ENCODE peak calls at places on chromosomes 1 and 21, in six cellular contexts. R is adrenal gland, B is uterus, G is GM12864, T is K562, P is neural progenitor cell. K is an unnamed sample.

GRCh38 chr1:114094303-114094663 is 59.4 kb downstream of the SYT6 start:
- DNase-seq in R (no peak), B (no peak), G (no peak), T (no peak), P (no peak), K (no peak)

GRCh38 chr1:163213626-163214025 is 10.9 kb upstream of the RGS5 start:
- DNase-seq in R (no peak), B (no peak), G (no peak), T (no peak), P (no peak), K (no peak)

GRCh38 chr1:96979287-96979686 is 257.7 kb downstream of the PTBP2 start:
- DNase-seq in R (no peak), B (no peak), G (no peak), T (no peak), P (no peak), K (no peak)

GRCh38 chr1:225855503-225856285 is 26.5 kb downstream of the TMEM63A start:
- DNase-seq in R (no peak), B (no peak), G (no peak), T (no peak), P (no peak), K (no peak)

GRCh38 chr1:181640959-181641358 is 157.6 kb downstream of the CACNA1E start:
- DNase-seq in R (no peak), B (no peak), G (no peak), T (no peak), P (no peak), K (no peak)

GRCh38 chr1:13538832-13539231 is 25.0 kb upstream of the LRRC38 start:
- DNase-seq in R (no peak), B (no peak), G (no peak), T (no peak), P (no peak), K (no peak)

GRCh38 chr1:224377676-224378006 is 21.0 kb downstream of the CNIH4 start:
- DNase-seq in R (no peak), B (no peak), G (peak), T (peak), P (no peak), K (no peak)

GRCh38 chr1:56533621-56534020 is 45.7 kb downstream of the PLPP3 start:
- DNase-seq in R (no peak), B (no peak), G (no peak), T (no peak), P (no peak), K (no peak)

GRCh38 chr1:159171254-159171687 is at the start of gene CADM3:
- DNase-seq in R (no peak), B (peak), G (no peak), T (no peak), P (peak), K (peak)

GRCh38 chr1:46723901-46724300 is 5.0 kb upstream of the EFCAB14 start:
- DNase-seq in R (no peak), B (no peak), G (no peak), T (no peak), P (peak), K (no peak)

GRCh38 chr1:45443580-45444446 is 47.1 kb downstream of the TESK2 start:
- DNase-seq in R (no peak), B (no peak), G (no peak), T (peak), P (no peak), K (no peak)

GRCh38 chr21:38660333-38661295 is 145.1 kb upstream of the ETS2 start:
- DNase-seq in R (peak), B (peak), G (no peak), T (no peak), P (peak), K (peak)

GRCh38 chr1:55214903-55215193 is 316 bp downstream of the USP24 start:
- DNase-seq in R (peak), B (peak), G (no peak), T (peak), P (peak), K (peak)

GRCh38 chr1:89938171-89939055 is 56.5 kb upstream of the ZNF326 start:
- DNase-seq in R (no peak), B (no peak), G (no peak), T (peak), P (no peak), K (no peak)

GRCh38 chr1:20753589-20753988 is 21.1 kb upstream of the SH2D5 start:
- DNase-seq in R (no peak), B (no peak), G (no peak), T (no peak), P (no peak), K (no peak)

GRCh38 chr1:244971524-244972216 is 107.3 kb upstream of the HNRNPU start:
- DNase-seq in R (no peak), B (no peak), G (no peak), T (no peak), P (no peak), K (no peak)

GRCh38 chr1:189311915-189312314 is 1165.7 kb downstream of the BRINP3 start:
- DNase-seq in R (no peak), B (no peak), G (no peak), T (peak), P (peak), K (no peak)

GRCh38 chr1:6420594-6421042 is 899 bp upstream of the HES2 start:
- DNase-seq in R (no peak), B (no peak), G (no peak), T (peak), P (peak), K (no peak)

GRCh38 chr1:225888898-225889690 is at the start of gene LEFTY1:
- DNase-seq in R (no peak), B (no peak), G (no peak), T (no peak), P (no peak), K (no peak)

GRCh38 chr21:32719085-32719484 is 8.7 kb downstream of the SYNJ1 start:
- DNase-seq in R (no peak), B (no peak), G (no peak), T (no peak), P (no peak), K (no peak)

GRCh38 chr1:107051266-107051665 is 5.2 kb upstream of the PRMT6 start:
- DNase-seq in R (no peak), B (no peak), G (no peak), T (no peak), P (no peak), K (no peak)

GRCh38 chr1:214404154-214404553 is 123.2 kb downstream of the SMYD2 start:
- DNase-seq in R (no peak), B (no peak), G (no peak), T (no peak), P (no peak), K (no peak)

GRCh38 chr21:37060296-37060695 is 12.6 kb downstream of the PIGP start:
- DNase-seq in R (peak), B (no peak), G (no peak), T (peak), P (peak), K (peak)

GRCh38 chr1:66704177-66704880 is 47.9 kb upstream of the DYNLT5 start:
- DNase-seq in R (no peak), B (no peak), G (no peak), T (no peak), P (no peak), K (no peak)

GRCh38 chr1:94925561-94926364 is 1.1 kb downstream of the CNN3 start:
- DNase-seq in R (peak), B (peak), G (no peak), T (no peak), P (peak), K (peak)

GRCh38 chr1:117568999-117569398 is 36.8 kb upstream of the TENT5C start:
- DNase-seq in R (no peak), B (no peak), G (no peak), T (peak), P (no peak), K (no peak)

GRCh38 chr1:234980224-234980656 is 148.4 kb downstream of the TOMM20 start:
- DNase-seq in R (no peak), B (no peak), G (no peak), T (no peak), P (no peak), K (no peak)

GRCh38 chr1:117106478-117106877 is 15.1 kb downstream of the TRIM45 start:
- DNase-seq in R (no peak), B (no peak), G (no peak), T (no peak), P (no peak), K (no peak)

GRCh38 chr1:61079276-61079897 is 3.0 kb upstream of the NFIA start:
- DNase-seq in R (no peak), B (no peak), G (no peak), T (peak), P (no peak), K (no peak)

GRCh38 chr1:61080408-61081134 is 1.8 kb upstream of the NFIA start:
- DNase-seq in R (no peak), B (no peak), G (no peak), T (no peak), P (no peak), K (no peak)

GRCh38 chr1:61078611-61079010 is 3.8 kb upstream of the NFIA start:
- DNase-seq in R (no peak), B (no peak), G (no peak), T (peak), P (no peak), K (no peak)

GRCh38 chr1:61081135-61081636 is 1.2 kb upstream of the NFIA start:
- DNase-seq in R (no peak), B (no peak), G (no peak), T (no peak), P (no peak), K (no peak)

DNA sequence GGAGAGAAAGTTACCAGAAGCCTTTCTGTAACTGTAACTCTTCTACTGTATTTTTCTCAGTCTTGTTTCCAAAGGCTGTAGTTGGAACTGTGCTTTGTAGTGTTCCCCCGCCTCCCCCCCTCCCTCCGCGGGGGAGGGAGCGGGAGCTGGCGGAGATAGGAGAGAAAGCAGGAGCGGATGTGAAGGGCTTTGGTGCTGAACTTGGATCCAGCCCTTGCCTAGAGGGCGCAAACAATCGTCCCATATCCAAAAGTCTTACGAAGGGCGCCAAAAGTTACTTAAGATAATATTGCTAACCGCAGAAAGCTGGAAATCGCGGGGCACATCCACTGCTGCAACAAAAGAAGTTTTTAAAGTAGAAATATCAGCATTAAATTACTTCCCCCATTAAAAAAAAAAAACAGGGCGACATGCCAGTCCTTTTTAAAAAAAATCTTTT is 2.4 kb upstream of the NFIA start:
- DNase-seq in R (peak), B (peak), G (no peak), T (peak), P (peak), K (peak)
- TF ChIP-seq CTCF in R (no peak), B (peak), G (no peak), T (peak), P (no peak), K (peak)

GRCh38 chr1:179142889-179143299 is 61.0 kb downstream of the TOR3A start:
- DNase-seq in R (no peak), B (no peak), G (no peak), T (peak), P (no peak), K (no peak)
- H3K4me3 ChIP-seq in R (no peak), B (no peak), G (no peak), T (no peak), P (no peak), K (no peak)

GRCh38 chr1:77219166-77219887 is at the start of gene PIGK:
- DNase-seq in R (peak), B (peak), G (peak), T (peak), P (peak), K (peak)
- TF ChIP-seq CTCF in R (no peak), B (no peak), G (no peak), T (no peak), P (peak), K (no peak)

GRCh38 chr1:43566382-43567035 is 35.8 kb downstream of the PTPRF start:
- DNase-seq in R (no peak), B (no peak), G (no peak), T (no peak), P (no peak), K (no peak)

GRCh38 chr1:43565600-43566360 is 35.1 kb downstream of the PTPRF start:
- DNase-seq in R (peak), B (peak), G (no peak), T (peak), P (peak), K (peak)

GRCh38 chr1:43563779-43564616 is 33.3 kb downstream of the PTPRF start:
- DNase-seq in R (peak), B (peak), G (no peak), T (no peak), P (no peak), K (peak)

GRCh38 chr1:43569175-43569574 is 38.5 kb downstream of the PTPRF start:
- DNase-seq in R (no peak), B (no peak), G (no peak), T (no peak), P (no peak), K (no peak)

DNA sequence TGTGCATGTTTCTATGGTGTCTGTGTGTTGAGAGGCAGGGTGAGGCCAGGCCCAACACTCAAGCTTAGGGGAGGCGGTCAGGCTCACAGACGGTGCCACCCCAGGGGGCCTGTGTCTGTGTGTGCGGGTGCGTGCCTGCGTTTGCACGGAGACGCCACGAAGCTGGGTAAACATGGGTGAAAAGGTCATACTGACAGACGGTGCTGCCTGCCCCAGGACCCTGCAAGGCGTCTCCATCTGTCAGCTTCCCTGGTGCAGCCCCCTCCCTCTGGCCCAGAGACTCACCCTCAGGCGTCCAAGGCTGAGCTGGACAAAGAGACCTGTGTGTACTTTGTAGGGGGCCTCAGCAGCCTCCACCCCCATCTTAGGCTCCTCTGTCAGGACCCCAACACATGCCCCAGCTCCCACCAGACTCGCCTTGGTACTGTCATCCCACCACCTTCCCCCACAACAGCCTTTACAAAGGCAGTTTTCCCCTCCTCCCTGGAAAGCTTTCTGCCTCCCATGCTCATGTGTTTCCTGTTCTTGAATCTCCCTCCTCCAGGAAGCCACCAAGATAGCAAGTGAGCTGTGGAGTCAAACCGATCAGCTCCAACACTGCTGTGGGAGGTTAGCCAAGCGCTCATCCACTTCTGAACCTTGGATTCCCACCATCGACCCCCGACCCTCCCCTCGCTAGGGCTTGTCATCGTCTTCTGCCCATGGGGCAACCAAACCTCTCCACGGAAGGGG is 34.1 kb downstream of the PTPRF start:
- DNase-seq in R (no peak), B (no peak), G (no peak), T (no peak), P (no peak), K (peak)
- H3K4me3 ChIP-seq in R (no peak), B (no peak), G (no peak), T (no peak), P (no peak), K (peak)

GRCh38 chr1:43974443-43975248 is at the start of gene ATP6V0B:
- DNase-seq in R (peak), B (peak), G (peak), T (peak), P (peak), K (peak)
- TF ChIP-seq CTCF in R (peak), B (peak), G (peak), T (no peak), P (no peak), K (peak)

GRCh38 chr21:33949516-33950424 is 34.2 kb upstream of the ATP5PO start:
- DNase-seq in R (no peak), B (no peak), G (peak), T (no peak), P (no peak), K (no peak)
- H3K4me3 ChIP-seq in R (no peak), B (no peak), G (peak), T (no peak), P (no peak), K (no peak)

GRCh38 chr1:164704954-164705353 is 146.0 kb downstream of the PBX1 start:
- DNase-seq in R (no peak), B (no peak), G (no peak), T (peak), P (peak), K (peak)
- TF ChIP-seq CTCF in R (no peak), B (no peak), G (no peak), T (peak), P (peak), K (peak)

DNA sequence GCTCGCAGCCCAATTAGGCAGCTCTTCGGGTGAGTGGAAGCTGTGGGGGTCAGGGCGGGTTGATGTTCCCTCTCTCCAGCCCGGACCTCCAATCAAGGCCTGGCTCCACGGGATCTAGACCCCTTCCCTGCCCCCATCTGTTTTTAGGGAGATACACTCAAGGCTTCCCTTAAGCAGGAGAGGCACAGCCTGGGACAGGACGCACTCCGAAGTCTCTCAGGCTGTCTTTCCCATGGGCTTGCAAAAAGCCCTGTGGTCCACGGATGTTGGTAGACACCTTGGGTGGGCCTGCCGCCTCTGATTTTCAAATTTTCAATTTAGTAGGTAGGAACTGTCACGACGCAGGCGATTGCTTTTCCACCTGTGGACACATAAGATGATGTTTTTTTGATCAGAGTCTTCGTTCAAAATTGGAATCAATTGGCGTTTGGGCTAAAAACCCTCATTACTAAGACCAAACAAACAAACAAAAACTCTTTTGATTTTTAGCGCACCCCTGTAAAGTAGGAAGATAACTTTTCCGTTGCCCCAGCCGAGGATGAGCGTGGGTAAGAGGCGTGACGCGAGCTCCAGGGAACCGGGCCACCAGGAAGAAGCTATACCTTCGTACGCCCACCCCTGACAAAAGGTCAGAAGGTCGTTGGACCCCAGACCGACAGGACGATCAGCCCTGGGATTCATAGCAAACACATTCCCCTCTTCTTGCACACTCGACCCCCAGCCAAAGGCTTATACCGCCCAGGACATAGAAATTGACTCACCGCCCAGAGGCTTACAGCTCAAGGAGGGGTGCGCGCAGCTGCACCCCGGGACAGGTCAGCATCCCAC is 2.4 kb upstream of the LHX8 start:
- DNase-seq in R (no peak), B (no peak), G (no peak), T (no peak), P (peak), K (no peak)
- H3K4me3 ChIP-seq in R (no peak), B (no peak), G (no peak), T (no peak), P (peak), K (no peak)

GRCh38 chr1:92080128-92080985 is at the start of gene BTBD8:
- DNase-seq in R (peak), B (peak), G (peak), T (peak), P (peak), K (peak)
- TF ChIP-seq CTCF in R (no peak), B (no peak), G (no peak), T (peak), P (peak), K (no peak)

DNA sequence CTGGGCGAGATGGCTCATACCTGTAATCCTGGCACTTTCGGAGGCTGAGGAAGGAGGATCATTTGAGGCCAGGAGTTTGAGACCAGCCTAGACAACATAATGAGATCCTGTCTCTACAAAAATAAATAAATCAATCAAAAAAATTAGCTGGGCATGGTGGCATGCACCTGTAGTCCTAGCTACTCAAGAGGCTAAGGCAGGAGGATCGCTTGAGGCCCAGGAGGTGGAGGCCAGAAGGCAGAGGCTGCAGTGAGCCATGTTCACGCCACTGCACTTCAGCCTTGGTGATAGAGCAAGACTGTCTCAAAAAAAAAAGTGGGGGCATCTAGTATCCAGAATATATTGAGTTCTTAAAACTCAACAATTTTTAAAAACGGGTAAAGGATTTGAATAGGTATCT is 6.0 kb downstream of the TUT4 start:
- DNase-seq in R (no peak), B (no peak), G (no peak), T (no peak), P (no peak), K (no peak)
- H3K4me3 ChIP-seq in R (no peak), B (no peak), G (no peak), T (no peak), P (no peak), K (no peak)

K was measured in WERI-Rb-1.